ENCODE peak calls at places on chromosomes 6 and 20, in five cellular contexts. One of them, this sample, is unnamed.

GRCh38 chr6:167090171-167090570 is 32.7 kb upstream of the CCR6 start:
- DNase-seq in K562: no peak
- DNase-seq in H1: no peak
- DNase-seq in IMR-90: no peak
- DNase-seq in HepG2: no peak
- DNase-seq in this sample: no peak

GRCh38 chr6:83593395-83593785 is 81.1 kb downstream of the PRSS35 start:
- DNase-seq in HepG2: no peak
- DNase-seq in H1: no peak
- DNase-seq in K562: no peak
- DNase-seq in IMR-90: no peak
- DNase-seq in this sample: no peak

GRCh38 chr6:18215436-18215835 is 48.9 kb downstream of the DEK start:
- DNase-seq in H1: peak
- DNase-seq in K562: no peak
- DNase-seq in HepG2: no peak
- DNase-seq in IMR-90: no peak
- DNase-seq in this sample: no peak

GRCh38 chr6:165661416-165662001 is 1.5 kb downstream of the PDE10A start:
- DNase-seq in HepG2: no peak
- DNase-seq in IMR-90: peak
- DNase-seq in K562: no peak
- DNase-seq in H1: peak
- DNase-seq in this sample: no peak

GRCh38 chr20:6632187-6632586 is 135.3 kb upstream of the BMP2 start:
- DNase-seq in HepG2: peak
- DNase-seq in H1: no peak
- DNase-seq in K562: no peak
- DNase-seq in IMR-90: no peak
- DNase-seq in this sample: no peak

GRCh38 chr6:47729019-47729418 is 30.6 kb downstream of the ADGRF4 start:
- DNase-seq in HepG2: no peak
- DNase-seq in IMR-90: no peak
- DNase-seq in H1: no peak
- DNase-seq in K562: no peak
- DNase-seq in this sample: no peak

GRCh38 chr20:33034901-33035492 is 3.5 kb downstream of the BPIFB6 start:
- DNase-seq in HepG2: no peak
- DNase-seq in H1: no peak
- DNase-seq in IMR-90: no peak
- DNase-seq in K562: no peak
- DNase-seq in this sample: no peak

GRCh38 chr20:3383878-3384495 is 23.5 kb downstream of the DNAAF9 start:
- DNase-seq in H1: no peak
- DNase-seq in K562: no peak
- DNase-seq in HepG2: no peak
- DNase-seq in IMR-90: no peak
- DNase-seq in this sample: no peak

GRCh38 chr6:142773859-142774258 is 171.1 kb downstream of the HIVEP2 start:
- DNase-seq in H1: no peak
- DNase-seq in HepG2: no peak
- DNase-seq in K562: no peak
- DNase-seq in IMR-90: no peak
- DNase-seq in this sample: no peak

GRCh38 chr20:226958-227357 is at the start of gene DEFB129:
- DNase-seq in H1: no peak
- DNase-seq in K562: no peak
- DNase-seq in HepG2: no peak
- DNase-seq in IMR-90: no peak
- DNase-seq in this sample: no peak

DNA sequence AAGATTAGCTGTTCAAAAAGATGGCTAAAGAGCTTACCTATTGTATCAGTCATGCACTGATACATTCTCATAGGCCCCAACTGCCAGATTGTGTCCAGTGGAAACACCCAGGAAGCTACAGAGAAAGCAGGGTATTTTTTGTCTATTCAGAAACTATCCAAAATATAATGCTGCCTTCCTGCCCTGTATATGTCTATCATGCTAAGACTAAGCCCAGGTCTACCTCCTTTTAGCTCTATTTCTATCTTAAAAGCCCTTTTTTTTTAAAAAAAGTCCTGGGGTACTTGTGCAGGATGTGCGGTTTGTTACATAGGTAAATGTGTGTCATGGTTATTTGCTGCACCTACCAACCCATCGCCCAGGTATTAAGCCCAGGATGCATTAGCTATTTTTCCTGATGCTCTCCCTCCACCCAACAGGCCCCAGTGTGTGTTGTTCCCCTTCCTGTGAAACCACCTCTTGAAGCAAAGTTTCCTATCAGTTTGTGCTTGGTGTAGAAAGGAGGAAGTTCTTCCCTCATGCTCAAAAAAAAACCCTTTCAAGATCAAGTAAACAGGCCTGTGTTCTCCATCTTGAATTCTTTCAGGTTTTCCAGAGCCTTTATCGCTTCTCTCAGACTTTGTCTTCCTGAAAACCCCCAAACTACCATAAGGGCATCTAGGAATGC is 514 bp downstream of the DEFB129 start:
- DNase-seq in HepG2: no peak
- DNase-seq in H1: no peak
- DNase-seq in K562: no peak
- DNase-seq in IMR-90: no peak
- DNase-seq in this sample: no peak
- TF ChIP-seq MAFK in HepG2: no peak
- TF ChIP-seq MAFK in H1: no peak
- TF ChIP-seq MAFK in K562: no peak
- TF ChIP-seq MAFK in IMR-90: no peak
- TF ChIP-seq MAFK in this sample: no peak

DNA sequence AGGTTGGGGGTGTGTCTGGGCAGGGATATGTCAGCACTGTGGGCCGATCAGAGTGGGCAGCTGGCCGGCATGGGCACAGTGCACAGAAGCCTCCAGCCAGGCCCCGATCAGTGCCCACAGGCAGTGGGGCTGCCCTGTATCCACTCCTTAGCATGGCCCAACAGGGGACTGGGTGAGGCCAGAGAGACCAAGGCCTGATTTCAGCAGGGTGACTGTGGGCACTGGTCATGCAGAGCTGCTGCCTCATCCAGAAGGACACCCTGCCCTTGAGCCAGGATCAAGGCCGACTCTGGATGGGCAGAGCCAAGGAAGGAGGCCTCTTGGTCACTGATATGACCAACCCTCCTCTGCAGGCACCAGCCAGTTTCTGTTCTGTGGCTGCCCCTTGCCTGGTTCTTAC is 159.7 kb downstream of the CDH4 start:
- DNase-seq in HepG2: no peak
- DNase-seq in K562: no peak
- DNase-seq in H1: no peak
- DNase-seq in IMR-90: no peak
- DNase-seq in this sample: no peak
- TF ChIP-seq MAFK in HepG2: no peak
- TF ChIP-seq MAFK in K562: no peak
- TF ChIP-seq MAFK in H1: no peak
- TF ChIP-seq MAFK in IMR-90: no peak
- TF ChIP-seq MAFK in this sample: no peak

DNA sequence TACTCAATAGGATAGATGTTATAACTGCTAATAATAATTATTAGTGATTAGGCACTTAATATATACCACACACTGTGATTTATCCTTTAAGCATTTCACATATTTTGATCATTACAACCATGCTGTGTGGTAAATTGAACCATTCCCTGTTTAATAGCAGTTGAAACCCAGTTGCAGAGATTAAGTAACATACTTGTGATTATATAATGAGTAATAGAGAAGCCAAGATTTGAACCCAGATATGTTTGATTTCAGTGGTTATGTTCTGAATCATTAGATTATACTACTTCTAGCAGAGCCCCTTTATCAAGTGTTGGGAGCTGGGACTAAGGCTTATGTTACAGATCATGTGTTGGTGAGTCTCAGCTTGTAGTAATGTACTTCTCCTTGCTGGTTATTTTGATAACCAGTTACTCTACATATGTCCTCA is 44.1 kb downstream of the STK4 start:
- DNase-seq in H1: no peak
- DNase-seq in HepG2: no peak
- DNase-seq in K562: no peak
- DNase-seq in IMR-90: peak
- DNase-seq in this sample: no peak
- TF ChIP-seq MAFK in H1: no peak
- TF ChIP-seq MAFK in HepG2: no peak
- TF ChIP-seq MAFK in K562: no peak
- TF ChIP-seq MAFK in IMR-90: no peak
- TF ChIP-seq MAFK in this sample: no peak

GRCh38 chr20:62168890-62169435 is 13.9 kb upstream of the MTG2 start:
- DNase-seq in H1: no peak
- DNase-seq in HepG2: no peak
- DNase-seq in K562: no peak
- DNase-seq in IMR-90: no peak
- DNase-seq in this sample: no peak

GRCh38 chr20:62171245-62171644 is 11.6 kb upstream of the MTG2 start:
- DNase-seq in IMR-90: no peak
- DNase-seq in HepG2: no peak
- DNase-seq in H1: no peak
- DNase-seq in K562: no peak
- DNase-seq in this sample: no peak

GRCh38 chr20:62168061-62168460 is 14.8 kb upstream of the MTG2 start:
- DNase-seq in IMR-90: no peak
- DNase-seq in H1: no peak
- DNase-seq in K562: no peak
- DNase-seq in HepG2: no peak
- DNase-seq in this sample: no peak

GRCh38 chr20:62172666-62173065 is 10.2 kb upstream of the MTG2 start:
- DNase-seq in K562: no peak
- DNase-seq in IMR-90: no peak
- DNase-seq in H1: no peak
- DNase-seq in HepG2: no peak
- DNase-seq in this sample: no peak

DNA sequence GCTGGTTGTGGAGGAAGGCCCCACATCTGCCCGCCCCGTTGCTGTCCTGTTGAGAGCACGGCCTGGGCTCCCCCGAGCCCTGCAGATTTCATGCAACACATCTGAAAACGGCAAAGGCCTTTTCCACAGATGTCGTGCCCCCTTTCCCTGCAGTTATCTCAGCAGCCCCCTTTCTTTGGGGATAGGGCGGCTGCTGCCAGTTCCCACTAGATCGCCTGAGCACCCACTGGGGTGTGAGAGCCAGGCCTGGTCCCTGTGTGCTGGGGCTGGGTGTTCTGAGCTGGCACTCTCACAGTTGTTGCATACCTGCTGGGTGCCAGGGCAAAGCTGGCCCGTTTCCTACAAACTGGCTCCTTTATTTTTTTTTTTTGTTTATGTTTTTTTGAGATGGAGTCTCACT is 12.3 kb upstream of the MTG2 start:
- DNase-seq in IMR-90: no peak
- DNase-seq in HepG2: no peak
- DNase-seq in K562: no peak
- DNase-seq in H1: no peak
- DNase-seq in this sample: no peak
- TF ChIP-seq MAFK in IMR-90: no peak
- TF ChIP-seq MAFK in HepG2: no peak
- TF ChIP-seq MAFK in K562: no peak
- TF ChIP-seq MAFK in H1: no peak
- TF ChIP-seq MAFK in this sample: no peak

GRCh38 chr6:90386796-90387390 is 90.2 kb upstream of the BACH2 start:
- DNase-seq in IMR-90: no peak
- DNase-seq in HepG2: no peak
- DNase-seq in H1: no peak
- DNase-seq in K562: no peak
- DNase-seq in this sample: no peak

GRCh38 chr6:90382760-90383159 is 86.1 kb upstream of the BACH2 start:
- DNase-seq in IMR-90: no peak
- DNase-seq in H1: no peak
- DNase-seq in K562: no peak
- DNase-seq in HepG2: no peak
- DNase-seq in this sample: no peak

GRCh38 chr6:90385914-90386313 is 89.3 kb upstream of the BACH2 start:
- DNase-seq in K562: no peak
- DNase-seq in H1: no peak
- DNase-seq in HepG2: no peak
- DNase-seq in IMR-90: no peak
- DNase-seq in this sample: no peak

GRCh38 chr6:90383212-90383611 is 86.6 kb upstream of the BACH2 start:
- DNase-seq in K562: no peak
- DNase-seq in H1: no peak
- DNase-seq in IMR-90: no peak
- DNase-seq in HepG2: no peak
- DNase-seq in this sample: no peak

DNA sequence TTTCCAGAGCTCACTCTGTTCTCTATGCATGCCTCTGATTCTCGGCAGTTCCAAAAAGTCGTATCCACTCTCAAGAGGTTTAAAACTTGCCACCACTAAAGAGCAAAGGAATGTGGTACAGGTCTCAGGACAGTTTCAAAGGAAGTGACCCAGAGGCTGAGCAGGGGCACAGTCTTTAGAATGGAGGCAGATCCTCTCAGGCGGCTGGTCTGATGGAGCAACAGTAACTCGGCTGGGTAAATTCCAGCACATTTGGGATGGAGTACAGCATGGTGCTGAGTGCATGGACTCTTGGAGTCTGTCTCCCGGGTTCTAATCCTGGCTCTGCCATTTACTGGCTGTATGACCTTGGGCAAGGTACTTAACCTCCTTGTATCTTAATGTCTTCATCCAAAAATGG is 88.1 kb upstream of the BACH2 start:
- DNase-seq in K562: no peak
- DNase-seq in HepG2: no peak
- DNase-seq in IMR-90: no peak
- DNase-seq in H1: no peak
- DNase-seq in this sample: no peak
- TF ChIP-seq MAFK in K562: no peak
- TF ChIP-seq MAFK in HepG2: no peak
- TF ChIP-seq MAFK in IMR-90: no peak
- TF ChIP-seq MAFK in H1: no peak
- TF ChIP-seq MAFK in this sample: no peak

DNA sequence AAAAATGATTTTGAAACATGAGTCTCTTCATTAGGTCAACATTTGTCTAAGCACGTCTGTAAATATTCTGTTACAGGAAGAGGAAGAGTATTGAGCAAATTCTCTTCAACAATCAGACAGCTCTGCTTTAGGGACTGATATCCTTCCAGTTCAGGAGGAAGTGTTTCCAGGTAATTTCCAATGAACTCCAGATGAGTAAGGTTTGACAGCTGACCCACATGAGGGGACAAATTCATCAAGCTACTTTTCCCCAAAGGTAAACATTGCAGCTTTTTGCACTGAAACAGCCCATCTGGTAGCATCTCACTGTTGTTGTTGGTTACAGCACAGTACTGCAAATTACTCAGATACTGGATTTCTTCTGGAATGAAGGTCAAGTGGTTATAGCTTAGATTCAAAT is 18.1 kb downstream of the ENPP1 start:
- DNase-seq in K562: no peak
- DNase-seq in HepG2: peak
- DNase-seq in H1: no peak
- DNase-seq in IMR-90: peak
- DNase-seq in this sample: no peak
- TF ChIP-seq MAFK in K562: no peak
- TF ChIP-seq MAFK in HepG2: no peak
- TF ChIP-seq MAFK in H1: no peak
- TF ChIP-seq MAFK in IMR-90: no peak
- TF ChIP-seq MAFK in this sample: no peak